ENCODE peak calls at places on chromosomes 5 and 9, in eight cellular contexts. One of them, this sample, is unnamed.

GRCh38 chr5:127934791-127935256 is 148.7 kb upstream of the SLC12A2 start:
- DNase-seq in stimulated activated naive B cell treated with anti-CD40 and anti-IgM and Interleukin-4, amounts not matched to agents 10 μg/mL and 1 μg/mL and 100 μg/mL, for 72 hours: no peak
- DNase-seq in GM12865: no peak
- DNase-seq in lower lobe of right lung: no peak
- DNase-seq in RPMI7951: peak; percentile 18
- DNase-seq in mesendoderm: peak; percentile 94
- DNase-seq in KG1: no peak
- DNase-seq in pancreas: no peak
- DNase-seq in this sample: no peak

GRCh38 chr5:15446552-15446951 is 53.4 kb upstream of the FBXL7 start:
- DNase-seq in stimulated activated naive B cell treated with anti-CD40 and anti-IgM and Interleukin-4, amounts not matched to agents 10 μg/mL and 1 μg/mL and 100 μg/mL, for 72 hours: no peak
- DNase-seq in GM12865: no peak
- DNase-seq in lower lobe of right lung: no peak
- DNase-seq in RPMI7951: no peak
- DNase-seq in mesendoderm: no peak
- DNase-seq in KG1: no peak
- DNase-seq in pancreas: no peak
- DNase-seq in this sample: no peak

GRCh38 chr5:45288746-45289145 is 407.4 kb downstream of the HCN1 start:
- DNase-seq in stimulated activated naive B cell treated with anti-CD40 and anti-IgM and Interleukin-4, amounts not matched to agents 10 μg/mL and 1 μg/mL and 100 μg/mL, for 72 hours: no peak
- DNase-seq in GM12865: no peak
- DNase-seq in lower lobe of right lung: no peak
- DNase-seq in RPMI7951: no peak
- DNase-seq in mesendoderm: no peak
- DNase-seq in KG1: no peak
- DNase-seq in pancreas: no peak
- DNase-seq in this sample: no peak

GRCh38 chr5:150503977-150504620 is 3.8 kb upstream of the NDST1 start:
- DNase-seq in stimulated activated naive B cell treated with anti-CD40 and anti-IgM and Interleukin-4, amounts not matched to agents 10 μg/mL and 1 μg/mL and 100 μg/mL, for 72 hours: no peak
- DNase-seq in GM12865: no peak
- DNase-seq in lower lobe of right lung: peak; percentile 91
- DNase-seq in RPMI7951: peak; percentile 73
- DNase-seq in mesendoderm: no peak
- DNase-seq in KG1: no peak
- DNase-seq in pancreas: peak; percentile 80
- DNase-seq in this sample: no peak

GRCh38 chr5:126138475-126139005 is 284.7 kb upstream of the GRAMD2B start:
- DNase-seq in stimulated activated naive B cell treated with anti-CD40 and anti-IgM and Interleukin-4, amounts not matched to agents 10 μg/mL and 1 μg/mL and 100 μg/mL, for 72 hours: no peak
- DNase-seq in GM12865: no peak
- DNase-seq in lower lobe of right lung: no peak
- DNase-seq in RPMI7951: peak; percentile 63
- DNase-seq in mesendoderm: peak; percentile 57
- DNase-seq in KG1: no peak
- DNase-seq in pancreas: no peak
- DNase-seq in this sample: no peak

GRCh38 chr9:93255994-93256877 is 72.3 kb downstream of the WNK2 start:
- DNase-seq in stimulated activated naive B cell treated with anti-CD40 and anti-IgM and Interleukin-4, amounts not matched to agents 10 μg/mL and 1 μg/mL and 100 μg/mL, for 72 hours: no peak
- DNase-seq in GM12865: no peak
- DNase-seq in lower lobe of right lung: peak; percentile 20
- DNase-seq in RPMI7951: no peak
- DNase-seq in mesendoderm: no peak
- DNase-seq in KG1: no peak
- DNase-seq in pancreas: peak; percentile 14
- DNase-seq in this sample: no peak

GRCh38 chr5:74556631-74557595 is 83.6 kb downstream of the ENC1 start:
- DNase-seq in stimulated activated naive B cell treated with anti-CD40 and anti-IgM and Interleukin-4, amounts not matched to agents 10 μg/mL and 1 μg/mL and 100 μg/mL, for 72 hours: no peak
- DNase-seq in GM12865: no peak
- DNase-seq in lower lobe of right lung: no peak
- DNase-seq in RPMI7951: peak; percentile 76
- DNase-seq in mesendoderm: peak; percentile 62
- DNase-seq in KG1: no peak
- DNase-seq in pancreas: no peak
- DNase-seq in this sample: no peak

GRCh38 chr9:98603821-98604383 is 104.8 kb downstream of the GABBR2 start:
- DNase-seq in stimulated activated naive B cell treated with anti-CD40 and anti-IgM and Interleukin-4, amounts not matched to agents 10 μg/mL and 1 μg/mL and 100 μg/mL, for 72 hours: no peak
- DNase-seq in GM12865: no peak
- DNase-seq in lower lobe of right lung: no peak
- DNase-seq in RPMI7951: no peak
- DNase-seq in mesendoderm: no peak
- DNase-seq in KG1: no peak
- DNase-seq in pancreas: no peak
- DNase-seq in this sample: no peak

GRCh38 chr5:168706655-168707069 is 127.5 kb upstream of the PANK3 start:
- DNase-seq in stimulated activated naive B cell treated with anti-CD40 and anti-IgM and Interleukin-4, amounts not matched to agents 10 μg/mL and 1 μg/mL and 100 μg/mL, for 72 hours: no peak
- DNase-seq in GM12865: peak; percentile 53
- DNase-seq in lower lobe of right lung: no peak
- DNase-seq in RPMI7951: peak; percentile 35
- DNase-seq in mesendoderm: peak; percentile 79
- DNase-seq in KG1: peak; percentile 10
- DNase-seq in pancreas: no peak
- DNase-seq in this sample: no peak

GRCh38 chr9:133199648-133200321 is 9.3 kb downstream of the OBP2B start:
- DNase-seq in stimulated activated naive B cell treated with anti-CD40 and anti-IgM and Interleukin-4, amounts not matched to agents 10 μg/mL and 1 μg/mL and 100 μg/mL, for 72 hours: peak; percentile 25
- DNase-seq in GM12865: peak; percentile 11
- DNase-seq in lower lobe of right lung: peak; percentile 59
- DNase-seq in RPMI7951: no peak
- DNase-seq in mesendoderm: peak; percentile 8
- DNase-seq in KG1: peak; percentile 55
- DNase-seq in pancreas: peak; percentile 65
- DNase-seq in this sample: no peak

GRCh38 chr9:33921967-33922895 is 105.3 kb downstream of the UBE2R2 start:
- DNase-seq in stimulated activated naive B cell treated with anti-CD40 and anti-IgM and Interleukin-4, amounts not matched to agents 10 μg/mL and 1 μg/mL and 100 μg/mL, for 72 hours: no peak
- DNase-seq in GM12865: peak; percentile 42
- DNase-seq in lower lobe of right lung: no peak
- DNase-seq in RPMI7951: peak; percentile 15
- DNase-seq in mesendoderm: peak; percentile 72
- DNase-seq in KG1: no peak
- DNase-seq in pancreas: no peak
- DNase-seq in this sample: no peak

GRCh38 chr5:162160401-162160800 is 92.8 kb downstream of the GABRG2 start:
- DNase-seq in stimulated activated naive B cell treated with anti-CD40 and anti-IgM and Interleukin-4, amounts not matched to agents 10 μg/mL and 1 μg/mL and 100 μg/mL, for 72 hours: no peak
- DNase-seq in GM12865: no peak
- DNase-seq in lower lobe of right lung: no peak
- DNase-seq in RPMI7951: peak; percentile 12
- DNase-seq in mesendoderm: no peak
- DNase-seq in KG1: no peak
- DNase-seq in pancreas: no peak
- DNase-seq in this sample: peak; percentile 70

GRCh38 chr5:32264954-32265572 is 47.7 kb downstream of the MTMR12 start:
- DNase-seq in stimulated activated naive B cell treated with anti-CD40 and anti-IgM and Interleukin-4, amounts not matched to agents 10 μg/mL and 1 μg/mL and 100 μg/mL, for 72 hours: no peak
- DNase-seq in GM12865: no peak
- DNase-seq in lower lobe of right lung: no peak
- DNase-seq in RPMI7951: no peak
- DNase-seq in mesendoderm: no peak
- DNase-seq in KG1: no peak
- DNase-seq in pancreas: no peak
- DNase-seq in this sample: no peak

GRCh38 chr5:130720355-130720754 is 444.7 kb downstream of the HINT1 start:
- DNase-seq in stimulated activated naive B cell treated with anti-CD40 and anti-IgM and Interleukin-4, amounts not matched to agents 10 μg/mL and 1 μg/mL and 100 μg/mL, for 72 hours: no peak
- DNase-seq in GM12865: no peak
- DNase-seq in lower lobe of right lung: no peak
- DNase-seq in RPMI7951: peak; percentile 26
- DNase-seq in mesendoderm: peak; percentile 73
- DNase-seq in KG1: no peak
- DNase-seq in pancreas: no peak
- DNase-seq in this sample: peak; percentile 22

GRCh38 chr9:132583584-132584304 is 1.3 kb downstream of the BARHL1 start:
- DNase-seq in stimulated activated naive B cell treated with anti-CD40 and anti-IgM and Interleukin-4, amounts not matched to agents 10 μg/mL and 1 μg/mL and 100 μg/mL, for 72 hours: no peak
- DNase-seq in GM12865: no peak
- DNase-seq in lower lobe of right lung: no peak
- DNase-seq in RPMI7951: no peak
- DNase-seq in mesendoderm: no peak
- DNase-seq in KG1: no peak
- DNase-seq in pancreas: no peak
- DNase-seq in this sample: no peak

GRCh38 chr5:964821-965220 is 43.8 kb upstream of the NKD2 start:
- DNase-seq in stimulated activated naive B cell treated with anti-CD40 and anti-IgM and Interleukin-4, amounts not matched to agents 10 μg/mL and 1 μg/mL and 100 μg/mL, for 72 hours: no peak
- DNase-seq in GM12865: no peak
- DNase-seq in lower lobe of right lung: no peak
- DNase-seq in RPMI7951: peak; percentile 72
- DNase-seq in mesendoderm: no peak
- DNase-seq in KG1: no peak
- DNase-seq in pancreas: no peak
- DNase-seq in this sample: no peak

GRCh38 chr5:127941646-127942045 is 141.9 kb upstream of the SLC12A2 start:
- DNase-seq in stimulated activated naive B cell treated with anti-CD40 and anti-IgM and Interleukin-4, amounts not matched to agents 10 μg/mL and 1 μg/mL and 100 μg/mL, for 72 hours: no peak
- DNase-seq in GM12865: no peak
- DNase-seq in lower lobe of right lung: no peak
- DNase-seq in RPMI7951: no peak
- DNase-seq in mesendoderm: no peak
- DNase-seq in KG1: no peak
- DNase-seq in pancreas: no peak
- DNase-seq in this sample: peak; percentile 23

GRCh38 chr9:16033921-16034320 is 481.1 kb downstream of the CCDC171 start:
- DNase-seq in stimulated activated naive B cell treated with anti-CD40 and anti-IgM and Interleukin-4, amounts not matched to agents 10 μg/mL and 1 μg/mL and 100 μg/mL, for 72 hours: no peak
- DNase-seq in GM12865: no peak
- DNase-seq in lower lobe of right lung: no peak
- DNase-seq in RPMI7951: no peak
- DNase-seq in mesendoderm: no peak
- DNase-seq in KG1: no peak
- DNase-seq in pancreas: no peak
- DNase-seq in this sample: no peak

GRCh38 chr9:76677481-76678055 is 86.7 kb upstream of the PCA3 start:
- DNase-seq in stimulated activated naive B cell treated with anti-CD40 and anti-IgM and Interleukin-4, amounts not matched to agents 10 μg/mL and 1 μg/mL and 100 μg/mL, for 72 hours: no peak
- DNase-seq in GM12865: no peak
- DNase-seq in lower lobe of right lung: no peak
- DNase-seq in RPMI7951: peak; percentile 69
- DNase-seq in mesendoderm: no peak
- DNase-seq in KG1: no peak
- DNase-seq in pancreas: no peak
- DNase-seq in this sample: no peak

GRCh38 chr9:33029106-33029788 is 4.2 kb downstream of the DNAJA1 start:
- DNase-seq in stimulated activated naive B cell treated with anti-CD40 and anti-IgM and Interleukin-4, amounts not matched to agents 10 μg/mL and 1 μg/mL and 100 μg/mL, for 72 hours: no peak
- DNase-seq in GM12865: no peak
- DNase-seq in lower lobe of right lung: no peak
- DNase-seq in RPMI7951: no peak
- DNase-seq in mesendoderm: no peak
- DNase-seq in KG1: no peak
- DNase-seq in pancreas: no peak
- DNase-seq in this sample: peak; percentile 80

GRCh38 chr9:16611969-16612368 is 258.5 kb downstream of the BNC2 start:
- DNase-seq in stimulated activated naive B cell treated with anti-CD40 and anti-IgM and Interleukin-4, amounts not matched to agents 10 μg/mL and 1 μg/mL and 100 μg/mL, for 72 hours: no peak
- DNase-seq in GM12865: no peak
- DNase-seq in lower lobe of right lung: no peak
- DNase-seq in RPMI7951: peak; percentile 49
- DNase-seq in mesendoderm: no peak
- DNase-seq in KG1: no peak
- DNase-seq in pancreas: no peak
- DNase-seq in this sample: no peak

GRCh38 chr9:93193373-93193725 is 9.4 kb downstream of the WNK2 start:
- DNase-seq in stimulated activated naive B cell treated with anti-CD40 and anti-IgM and Interleukin-4, amounts not matched to agents 10 μg/mL and 1 μg/mL and 100 μg/mL, for 72 hours: no peak
- DNase-seq in GM12865: no peak
- DNase-seq in lower lobe of right lung: peak; percentile 44
- DNase-seq in RPMI7951: no peak
- DNase-seq in mesendoderm: no peak
- DNase-seq in KG1: no peak
- DNase-seq in pancreas: peak; percentile 87
- DNase-seq in this sample: no peak

GRCh38 chr9:116644099-116644688 is 42.9 kb upstream of the TRIM32 start:
- DNase-seq in stimulated activated naive B cell treated with anti-CD40 and anti-IgM and Interleukin-4, amounts not matched to agents 10 μg/mL and 1 μg/mL and 100 μg/mL, for 72 hours: no peak
- DNase-seq in GM12865: no peak
- DNase-seq in lower lobe of right lung: no peak
- DNase-seq in RPMI7951: peak; percentile 24
- DNase-seq in mesendoderm: no peak
- DNase-seq in KG1: no peak
- DNase-seq in pancreas: no peak
- DNase-seq in this sample: peak; percentile 30

GRCh38 chr5:54450542-54450941 is 5.0 kb upstream of the HSPB3 start:
- DNase-seq in stimulated activated naive B cell treated with anti-CD40 and anti-IgM and Interleukin-4, amounts not matched to agents 10 μg/mL and 1 μg/mL and 100 μg/mL, for 72 hours: no peak
- DNase-seq in GM12865: no peak
- DNase-seq in lower lobe of right lung: no peak
- DNase-seq in RPMI7951: no peak
- DNase-seq in mesendoderm: no peak
- DNase-seq in KG1: no peak
- DNase-seq in pancreas: no peak
- DNase-seq in this sample: no peak

GRCh38 chr9:115614931-115615401 is 497.0 kb upstream of the TNC start:
- DNase-seq in stimulated activated naive B cell treated with anti-CD40 and anti-IgM and Interleukin-4, amounts not matched to agents 10 μg/mL and 1 μg/mL and 100 μg/mL, for 72 hours: no peak
- DNase-seq in GM12865: no peak
- DNase-seq in lower lobe of right lung: no peak
- DNase-seq in RPMI7951: peak; percentile 36
- DNase-seq in mesendoderm: no peak
- DNase-seq in KG1: no peak
- DNase-seq in pancreas: no peak
- DNase-seq in this sample: no peak

GRCh38 chr5:10934789-10935355 is 173.8 kb upstream of the DAP start:
- DNase-seq in stimulated activated naive B cell treated with anti-CD40 and anti-IgM and Interleukin-4, amounts not matched to agents 10 μg/mL and 1 μg/mL and 100 μg/mL, for 72 hours: no peak
- DNase-seq in GM12865: no peak
- DNase-seq in lower lobe of right lung: no peak
- DNase-seq in RPMI7951: no peak
- DNase-seq in mesendoderm: no peak
- DNase-seq in KG1: no peak
- DNase-seq in pancreas: no peak
- DNase-seq in this sample: no peak

GRCh38 chr9:96025995-96026572 is 150.6 kb downstream of the ERCC6L2 start:
- DNase-seq in stimulated activated naive B cell treated with anti-CD40 and anti-IgM and Interleukin-4, amounts not matched to agents 10 μg/mL and 1 μg/mL and 100 μg/mL, for 72 hours: no peak
- DNase-seq in GM12865: no peak
- DNase-seq in lower lobe of right lung: no peak
- DNase-seq in RPMI7951: no peak
- DNase-seq in mesendoderm: peak; percentile 87
- DNase-seq in KG1: no peak
- DNase-seq in pancreas: no peak
- DNase-seq in this sample: no peak

GRCh38 chr9:134943836-134944235 is 26.1 kb upstream of the FCN1 start:
- DNase-seq in stimulated activated naive B cell treated with anti-CD40 and anti-IgM and Interleukin-4, amounts not matched to agents 10 μg/mL and 1 μg/mL and 100 μg/mL, for 72 hours: no peak
- DNase-seq in GM12865: no peak
- DNase-seq in lower lobe of right lung: no peak
- DNase-seq in RPMI7951: no peak
- DNase-seq in mesendoderm: no peak
- DNase-seq in KG1: no peak
- DNase-seq in pancreas: no peak
- DNase-seq in this sample: no peak

GRCh38 chr5:114007678-114008077 is 354.2 kb upstream of the KCNN2 start:
- DNase-seq in stimulated activated naive B cell treated with anti-CD40 and anti-IgM and Interleukin-4, amounts not matched to agents 10 μg/mL and 1 μg/mL and 100 μg/mL, for 72 hours: no peak
- DNase-seq in GM12865: no peak
- DNase-seq in lower lobe of right lung: no peak
- DNase-seq in RPMI7951: no peak
- DNase-seq in mesendoderm: no peak
- DNase-seq in KG1: no peak
- DNase-seq in pancreas: no peak
- DNase-seq in this sample: no peak

GRCh38 chr5:124602925-124603650 is 143.4 kb downstream of the ZNF608 start:
- DNase-seq in stimulated activated naive B cell treated with anti-CD40 and anti-IgM and Interleukin-4, amounts not matched to agents 10 μg/mL and 1 μg/mL and 100 μg/mL, for 72 hours: no peak
- DNase-seq in GM12865: no peak
- DNase-seq in lower lobe of right lung: no peak
- DNase-seq in RPMI7951: no peak
- DNase-seq in mesendoderm: no peak
- DNase-seq in KG1: no peak
- DNase-seq in pancreas: no peak
- DNase-seq in this sample: no peak

GRCh38 chr9:107948601-107949000 is 459.0 kb upstream of the KLF4 start:
- DNase-seq in stimulated activated naive B cell treated with anti-CD40 and anti-IgM and Interleukin-4, amounts not matched to agents 10 μg/mL and 1 μg/mL and 100 μg/mL, for 72 hours: no peak
- DNase-seq in GM12865: no peak
- DNase-seq in lower lobe of right lung: no peak
- DNase-seq in RPMI7951: peak; percentile 62
- DNase-seq in mesendoderm: no peak
- DNase-seq in KG1: no peak
- DNase-seq in pancreas: no peak
- DNase-seq in this sample: no peak

This sample was measured in MV-4-11.